ENCODE peak calls at places on chromosomes 7 and 10, in ten cellular contexts. One of them, this sample, is unnamed.

GRCh38 chr10:71717056-71717755 is 2.4 kb downstream of the C10orf105 start:
- DNase-seq in HCEC 1CT: no peak
- DNase-seq in germinal center: no peak
- DNase-seq in posterior cingulate gyrus: no peak
- DNase-seq in RKO: no peak
- DNase-seq in dorsolateral prefrontal cortex: no peak
- DNase-seq in RPMI7951: no peak
- DNase-seq in activated CD4-positive, alpha-beta T cell treated with anti-CD3 and anti-CD28 coated beads, Interleukin-2, amount 50 U/mL, for 1 hour: no peak
- DNase-seq in KG1: no peak
- DNase-seq in MCF 10A: no peak
- DNase-seq in this sample: no peak

GRCh38 chr10:106559442-106559841 is 605.1 kb downstream of the SORCS1 start:
- DNase-seq in RKO: no peak
- DNase-seq in HCEC 1CT: peak
- DNase-seq in RPMI7951: no peak
- DNase-seq in MCF 10A: peak
- DNase-seq in posterior cingulate gyrus: no peak
- DNase-seq in KG1: no peak
- DNase-seq in germinal center: no peak
- DNase-seq in dorsolateral prefrontal cortex: no peak
- DNase-seq in activated CD4-positive, alpha-beta T cell treated with anti-CD3 and anti-CD28 coated beads, Interleukin-2, amount 50 U/mL, for 1 hour: no peak
- DNase-seq in this sample: no peak

GRCh38 chr10:49053053-49053997 is 62.0 kb downstream of the VSTM4 start:
- DNase-seq in MCF 10A: peak
- DNase-seq in activated CD4-positive, alpha-beta T cell treated with anti-CD3 and anti-CD28 coated beads, Interleukin-2, amount 50 U/mL, for 1 hour: no peak
- DNase-seq in RKO: no peak
- DNase-seq in RPMI7951: peak
- DNase-seq in HCEC 1CT: no peak
- DNase-seq in dorsolateral prefrontal cortex: no peak
- DNase-seq in posterior cingulate gyrus: no peak
- DNase-seq in germinal center: no peak
- DNase-seq in KG1: no peak
- DNase-seq in this sample: no peak

GRCh38 chr10:84546609-84547008 is 218.2 kb downstream of the CCSER2 start:
- DNase-seq in KG1: no peak
- DNase-seq in germinal center: no peak
- DNase-seq in RKO: no peak
- DNase-seq in MCF 10A: no peak
- DNase-seq in HCEC 1CT: no peak
- DNase-seq in activated CD4-positive, alpha-beta T cell treated with anti-CD3 and anti-CD28 coated beads, Interleukin-2, amount 50 U/mL, for 1 hour: no peak
- DNase-seq in RPMI7951: no peak
- DNase-seq in posterior cingulate gyrus: no peak
- DNase-seq in dorsolateral prefrontal cortex: no peak
- DNase-seq in this sample: no peak

GRCh38 chr7:152338553-152338952 is 97.2 kb downstream of the KMT2C start:
- DNase-seq in HCEC 1CT: no peak
- DNase-seq in germinal center: no peak
- DNase-seq in RPMI7951: no peak
- DNase-seq in dorsolateral prefrontal cortex: no peak
- DNase-seq in KG1: no peak
- DNase-seq in activated CD4-positive, alpha-beta T cell treated with anti-CD3 and anti-CD28 coated beads, Interleukin-2, amount 50 U/mL, for 1 hour: no peak
- DNase-seq in posterior cingulate gyrus: no peak
- DNase-seq in RKO: no peak
- DNase-seq in MCF 10A: no peak
- DNase-seq in this sample: no peak

GRCh38 chr7:30831936-30832335 is 60.7 kb downstream of the MINDY4 start:
- DNase-seq in posterior cingulate gyrus: no peak
- DNase-seq in HCEC 1CT: no peak
- DNase-seq in MCF 10A: no peak
- DNase-seq in RPMI7951: no peak
- DNase-seq in activated CD4-positive, alpha-beta T cell treated with anti-CD3 and anti-CD28 coated beads, Interleukin-2, amount 50 U/mL, for 1 hour: no peak
- DNase-seq in KG1: no peak
- DNase-seq in germinal center: no peak
- DNase-seq in RKO: no peak
- DNase-seq in dorsolateral prefrontal cortex: no peak
- DNase-seq in this sample: no peak

GRCh38 chr10:4678023-4678950 is 147.7 kb upstream of the AKR1E2 start:
- DNase-seq in KG1: no peak
- DNase-seq in MCF 10A: peak
- DNase-seq in RPMI7951: peak
- DNase-seq in HCEC 1CT: peak
- DNase-seq in posterior cingulate gyrus: no peak
- DNase-seq in activated CD4-positive, alpha-beta T cell treated with anti-CD3 and anti-CD28 coated beads, Interleukin-2, amount 50 U/mL, for 1 hour: no peak
- DNase-seq in germinal center: no peak
- DNase-seq in dorsolateral prefrontal cortex: no peak
- DNase-seq in RKO: no peak
- DNase-seq in this sample: no peak

GRCh38 chr7:96417784-96418183 is 95.9 kb upstream of the SLC25A13 start:
- DNase-seq in KG1: no peak
- DNase-seq in activated CD4-positive, alpha-beta T cell treated with anti-CD3 and anti-CD28 coated beads, Interleukin-2, amount 50 U/mL, for 1 hour: no peak
- DNase-seq in HCEC 1CT: no peak
- DNase-seq in dorsolateral prefrontal cortex: no peak
- DNase-seq in RKO: no peak
- DNase-seq in RPMI7951: no peak
- DNase-seq in MCF 10A: no peak
- DNase-seq in germinal center: no peak
- DNase-seq in posterior cingulate gyrus: no peak
- DNase-seq in this sample: no peak

GRCh38 chr7:157430721-157431120 is 93.9 kb downstream of the DNAJB6 start:
- DNase-seq in KG1: no peak
- DNase-seq in RPMI7951: no peak
- DNase-seq in dorsolateral prefrontal cortex: no peak
- DNase-seq in HCEC 1CT: no peak
- DNase-seq in MCF 10A: no peak
- DNase-seq in posterior cingulate gyrus: no peak
- DNase-seq in activated CD4-positive, alpha-beta T cell treated with anti-CD3 and anti-CD28 coated beads, Interleukin-2, amount 50 U/mL, for 1 hour: no peak
- DNase-seq in germinal center: no peak
- DNase-seq in RKO: no peak
- DNase-seq in this sample: no peak

GRCh38 chr10:92405006-92405924 is 114.3 kb downstream of the MARCHF5 start:
- DNase-seq in germinal center: no peak
- DNase-seq in activated CD4-positive, alpha-beta T cell treated with anti-CD3 and anti-CD28 coated beads, Interleukin-2, amount 50 U/mL, for 1 hour: no peak
- DNase-seq in MCF 10A: no peak
- DNase-seq in RPMI7951: no peak
- DNase-seq in posterior cingulate gyrus: no peak
- DNase-seq in KG1: no peak
- DNase-seq in RKO: no peak
- DNase-seq in HCEC 1CT: no peak
- DNase-seq in dorsolateral prefrontal cortex: no peak
- DNase-seq in this sample: no peak

GRCh38 chr10:6713120-6713519 is 133.0 kb upstream of the PRKCQ start:
- DNase-seq in RPMI7951: no peak
- DNase-seq in MCF 10A: no peak
- DNase-seq in HCEC 1CT: no peak
- DNase-seq in activated CD4-positive, alpha-beta T cell treated with anti-CD3 and anti-CD28 coated beads, Interleukin-2, amount 50 U/mL, for 1 hour: no peak
- DNase-seq in dorsolateral prefrontal cortex: no peak
- DNase-seq in KG1: no peak
- DNase-seq in posterior cingulate gyrus: no peak
- DNase-seq in RKO: no peak
- DNase-seq in germinal center: no peak
- DNase-seq in this sample: no peak

GRCh38 chr7:641269-641671 is 85.2 kb upstream of the DNAAF5 start:
- DNase-seq in HCEC 1CT: no peak
- DNase-seq in RPMI7951: peak
- DNase-seq in KG1: no peak
- DNase-seq in MCF 10A: no peak
- DNase-seq in dorsolateral prefrontal cortex: no peak
- DNase-seq in RKO: peak
- DNase-seq in activated CD4-positive, alpha-beta T cell treated with anti-CD3 and anti-CD28 coated beads, Interleukin-2, amount 50 U/mL, for 1 hour: no peak
- DNase-seq in germinal center: no peak
- DNase-seq in posterior cingulate gyrus: no peak
- DNase-seq in this sample: peak

GRCh38 chr10:11451640-11452260 is 159.7 kb downstream of the USP6NL start:
- DNase-seq in dorsolateral prefrontal cortex: no peak
- DNase-seq in germinal center: no peak
- DNase-seq in posterior cingulate gyrus: no peak
- DNase-seq in RKO: no peak
- DNase-seq in KG1: no peak
- DNase-seq in RPMI7951: no peak
- DNase-seq in activated CD4-positive, alpha-beta T cell treated with anti-CD3 and anti-CD28 coated beads, Interleukin-2, amount 50 U/mL, for 1 hour: no peak
- DNase-seq in HCEC 1CT: no peak
- DNase-seq in MCF 10A: no peak
- DNase-seq in this sample: no peak

GRCh38 chr7:80563561-80564327 is 51.9 kb upstream of the GNAT3 start:
- DNase-seq in germinal center: no peak
- DNase-seq in RKO: no peak
- DNase-seq in MCF 10A: peak
- DNase-seq in activated CD4-positive, alpha-beta T cell treated with anti-CD3 and anti-CD28 coated beads, Interleukin-2, amount 50 U/mL, for 1 hour: no peak
- DNase-seq in dorsolateral prefrontal cortex: no peak
- DNase-seq in posterior cingulate gyrus: no peak
- DNase-seq in RPMI7951: peak
- DNase-seq in HCEC 1CT: no peak
- DNase-seq in KG1: no peak
- DNase-seq in this sample: no peak

GRCh38 chr7:106041140-106041717 is 70.9 kb downstream of the SYPL1 start:
- DNase-seq in activated CD4-positive, alpha-beta T cell treated with anti-CD3 and anti-CD28 coated beads, Interleukin-2, amount 50 U/mL, for 1 hour: peak
- DNase-seq in germinal center: peak
- DNase-seq in HCEC 1CT: peak
- DNase-seq in MCF 10A: peak
- DNase-seq in KG1: no peak
- DNase-seq in dorsolateral prefrontal cortex: peak
- DNase-seq in posterior cingulate gyrus: peak
- DNase-seq in RPMI7951: peak
- DNase-seq in RKO: peak
- DNase-seq in this sample: peak

GRCh38 chr7:35630573-35630972 is 64.4 kb downstream of the HERPUD2 start:
- DNase-seq in activated CD4-positive, alpha-beta T cell treated with anti-CD3 and anti-CD28 coated beads, Interleukin-2, amount 50 U/mL, for 1 hour: no peak
- DNase-seq in RKO: peak
- DNase-seq in MCF 10A: peak
- DNase-seq in HCEC 1CT: peak
- DNase-seq in KG1: no peak
- DNase-seq in posterior cingulate gyrus: no peak
- DNase-seq in RPMI7951: peak
- DNase-seq in germinal center: no peak
- DNase-seq in dorsolateral prefrontal cortex: no peak
- DNase-seq in this sample: no peak

GRCh38 chr7:148590533-148590932 is at the start of gene C7orf33:
- DNase-seq in posterior cingulate gyrus: no peak
- DNase-seq in HCEC 1CT: no peak
- DNase-seq in RPMI7951: no peak
- DNase-seq in RKO: no peak
- DNase-seq in dorsolateral prefrontal cortex: no peak
- DNase-seq in germinal center: no peak
- DNase-seq in MCF 10A: no peak
- DNase-seq in activated CD4-positive, alpha-beta T cell treated with anti-CD3 and anti-CD28 coated beads, Interleukin-2, amount 50 U/mL, for 1 hour: no peak
- DNase-seq in KG1: no peak
- DNase-seq in this sample: no peak

GRCh38 chr7:131557521-131558385 is 1.3 kb upstream of the PODXL start:
- DNase-seq in dorsolateral prefrontal cortex: no peak
- DNase-seq in RKO: no peak
- DNase-seq in posterior cingulate gyrus: peak
- DNase-seq in HCEC 1CT: no peak
- DNase-seq in RPMI7951: peak
- DNase-seq in MCF 10A: no peak
- DNase-seq in germinal center: no peak
- DNase-seq in KG1: no peak
- DNase-seq in activated CD4-positive, alpha-beta T cell treated with anti-CD3 and anti-CD28 coated beads, Interleukin-2, amount 50 U/mL, for 1 hour: no peak
- DNase-seq in this sample: peak

GRCh38 chr10:51244739-51245138 is 170.5 kb downstream of the PRKG1 start:
- DNase-seq in RPMI7951: no peak
- DNase-seq in HCEC 1CT: no peak
- DNase-seq in MCF 10A: no peak
- DNase-seq in dorsolateral prefrontal cortex: no peak
- DNase-seq in posterior cingulate gyrus: no peak
- DNase-seq in activated CD4-positive, alpha-beta T cell treated with anti-CD3 and anti-CD28 coated beads, Interleukin-2, amount 50 U/mL, for 1 hour: no peak
- DNase-seq in RKO: no peak
- DNase-seq in germinal center: no peak
- DNase-seq in KG1: no peak
- DNase-seq in this sample: no peak

GRCh38 chr7:15452670-15453069 is 109.1 kb downstream of the AGMO start:
- DNase-seq in RPMI7951: no peak
- DNase-seq in germinal center: no peak
- DNase-seq in dorsolateral prefrontal cortex: no peak
- DNase-seq in MCF 10A: no peak
- DNase-seq in KG1: no peak
- DNase-seq in posterior cingulate gyrus: no peak
- DNase-seq in activated CD4-positive, alpha-beta T cell treated with anti-CD3 and anti-CD28 coated beads, Interleukin-2, amount 50 U/mL, for 1 hour: no peak
- DNase-seq in HCEC 1CT: no peak
- DNase-seq in RKO: no peak
- DNase-seq in this sample: no peak

GRCh38 chr7:15888090-15888489 is 201.6 kb upstream of the MEOX2 start:
- DNase-seq in RKO: no peak
- DNase-seq in RPMI7951: no peak
- DNase-seq in activated CD4-positive, alpha-beta T cell treated with anti-CD3 and anti-CD28 coated beads, Interleukin-2, amount 50 U/mL, for 1 hour: no peak
- DNase-seq in HCEC 1CT: no peak
- DNase-seq in posterior cingulate gyrus: no peak
- DNase-seq in germinal center: no peak
- DNase-seq in MCF 10A: no peak
- DNase-seq in KG1: no peak
- DNase-seq in dorsolateral prefrontal cortex: no peak
- DNase-seq in this sample: no peak

GRCh38 chr7:26159243-26159642 is 7.2 kb downstream of the NFE2L3 start:
- DNase-seq in activated CD4-positive, alpha-beta T cell treated with anti-CD3 and anti-CD28 coated beads, Interleukin-2, amount 50 U/mL, for 1 hour: no peak
- DNase-seq in germinal center: no peak
- DNase-seq in HCEC 1CT: no peak
- DNase-seq in RKO: no peak
- DNase-seq in MCF 10A: no peak
- DNase-seq in KG1: no peak
- DNase-seq in RPMI7951: no peak
- DNase-seq in dorsolateral prefrontal cortex: no peak
- DNase-seq in posterior cingulate gyrus: no peak
- DNase-seq in this sample: no peak

GRCh38 chr10:3766046-3766761 is 18.8 kb downstream of the KLF6 start:
- DNase-seq in RKO: peak
- DNase-seq in dorsolateral prefrontal cortex: no peak
- DNase-seq in HCEC 1CT: peak
- DNase-seq in posterior cingulate gyrus: no peak
- DNase-seq in germinal center: no peak
- DNase-seq in RPMI7951: peak
- DNase-seq in KG1: no peak
- DNase-seq in MCF 10A: peak
- DNase-seq in activated CD4-positive, alpha-beta T cell treated with anti-CD3 and anti-CD28 coated beads, Interleukin-2, amount 50 U/mL, for 1 hour: no peak
- DNase-seq in this sample: no peak

GRCh38 chr10:133378251-133379096 is 588 bp upstream of the PAOX start:
- DNase-seq in KG1: peak
- DNase-seq in HCEC 1CT: peak
- DNase-seq in RKO: peak
- DNase-seq in dorsolateral prefrontal cortex: peak
- DNase-seq in MCF 10A: peak
- DNase-seq in germinal center: peak
- DNase-seq in activated CD4-positive, alpha-beta T cell treated with anti-CD3 and anti-CD28 coated beads, Interleukin-2, amount 50 U/mL, for 1 hour: peak
- DNase-seq in RPMI7951: peak
- DNase-seq in posterior cingulate gyrus: peak
- DNase-seq in this sample: peak

GRCh38 chr7:23123465-23123864 is 17.9 kb downstream of the KLHL7 start:
- DNase-seq in dorsolateral prefrontal cortex: no peak
- DNase-seq in MCF 10A: no peak
- DNase-seq in posterior cingulate gyrus: no peak
- DNase-seq in RKO: no peak
- DNase-seq in RPMI7951: no peak
- DNase-seq in activated CD4-positive, alpha-beta T cell treated with anti-CD3 and anti-CD28 coated beads, Interleukin-2, amount 50 U/mL, for 1 hour: no peak
- DNase-seq in HCEC 1CT: no peak
- DNase-seq in KG1: no peak
- DNase-seq in germinal center: no peak
- DNase-seq in this sample: no peak

GRCh38 chr10:75544381-75544780 is 113.0 kb downstream of the LRMDA start:
- DNase-seq in KG1: no peak
- DNase-seq in HCEC 1CT: no peak
- DNase-seq in RPMI7951: peak
- DNase-seq in RKO: no peak
- DNase-seq in germinal center: no peak
- DNase-seq in posterior cingulate gyrus: no peak
- DNase-seq in MCF 10A: no peak
- DNase-seq in activated CD4-positive, alpha-beta T cell treated with anti-CD3 and anti-CD28 coated beads, Interleukin-2, amount 50 U/mL, for 1 hour: no peak
- DNase-seq in dorsolateral prefrontal cortex: no peak
- DNase-seq in this sample: no peak

GRCh38 chr10:49654036-49654693 is 25.3 kb upstream of the C10orf53 start:
- DNase-seq in HCEC 1CT: no peak
- DNase-seq in RPMI7951: no peak
- DNase-seq in KG1: no peak
- DNase-seq in RKO: no peak
- DNase-seq in posterior cingulate gyrus: no peak
- DNase-seq in dorsolateral prefrontal cortex: no peak
- DNase-seq in activated CD4-positive, alpha-beta T cell treated with anti-CD3 and anti-CD28 coated beads, Interleukin-2, amount 50 U/mL, for 1 hour: no peak
- DNase-seq in germinal center: no peak
- DNase-seq in MCF 10A: no peak
- DNase-seq in this sample: peak

GRCh38 chr7:129702316-129702715 is 90.8 kb downstream of the NRF1 start:
- DNase-seq in RKO: no peak
- DNase-seq in dorsolateral prefrontal cortex: no peak
- DNase-seq in RPMI7951: no peak
- DNase-seq in germinal center: no peak
- DNase-seq in MCF 10A: no peak
- DNase-seq in KG1: no peak
- DNase-seq in activated CD4-positive, alpha-beta T cell treated with anti-CD3 and anti-CD28 coated beads, Interleukin-2, amount 50 U/mL, for 1 hour: no peak
- DNase-seq in HCEC 1CT: no peak
- DNase-seq in posterior cingulate gyrus: no peak
- DNase-seq in this sample: no peak